ENCODE peak calls at places on chromosomes 12 and 14, in five cellular contexts. J is effector CD4-positive, alpha-beta T cell; F is T-helper 1 cell; T is epithelial cell of esophagus; N is left lobe of liver. M is an unnamed sample.

GRCh38 chr12:56838602-56839488 is 75.7 kb downstream of the HSD17B6 start:
- DNase-seq in F (no peak), T (no peak), N (no peak), J (no peak), M (no peak)

GRCh38 chr14:104820669-104821228 is 19.8 kb downstream of the ZBTB42 start:
- DNase-seq in F (no peak), T (peak; percentile 80), J (no peak), N (no peak), M (peak; percentile 85)

GRCh38 chr12:81329088-81329487 is 251.2 kb downstream of the ACSS3 start:
- DNase-seq in T (peak; percentile 71), J (no peak), N (no peak), F (no peak), M (no peak)

GRCh38 chr14:98957211-98958047 is 314.6 kb downstream of the BCL11B start:
- DNase-seq in T (peak; percentile 97), J (no peak), N (no peak), F (no peak), M (peak; percentile 79)

GRCh38 chr12:75913502-75914110 is 118.0 kb downstream of the PHLDA1 start:
- DNase-seq in T (no peak), F (no peak), J (no peak), N (no peak), M (no peak)

GRCh38 chr12:23221066-23221465 is 596.1 kb downstream of the ETNK1 start:
- DNase-seq in T (peak; percentile 44), J (no peak), F (no peak), N (no peak), M (no peak)

GRCh38 chr14:73344304-73344703 is 107.0 kb downstream of the PAPLN start:
- DNase-seq in N (no peak), F (no peak), T (no peak), J (no peak), M (no peak)

GRCh38 chr12:109796057-109796456 is 37.1 kb downstream of the TRPV4 start:
- DNase-seq in J (no peak), T (no peak), N (no peak), F (no peak), M (no peak)

GRCh38 chr14:59028476-59029202 is 159.8 kb upstream of the DAAM1 start:
- DNase-seq in J (no peak), N (peak; percentile 55), T (peak; percentile 71), F (peak; percentile 20), M (no peak)

GRCh38 chr12:2552000-2552399 is 242.8 kb upstream of the FKBP4 start:
- DNase-seq in N (no peak), T (no peak), J (no peak), F (no peak), M (no peak)

GRCh38 chr12:89695100-89695499 is 13.5 kb downstream of the ATP2B1 start:
- DNase-seq in F (no peak), N (no peak), T (peak; percentile 66), J (no peak), M (no peak)

GRCh38 chr12:104805186-104805585 is 152.9 kb downstream of the SLC41A2 start:
- DNase-seq in J (no peak), T (peak; percentile 56), F (no peak), N (no peak), M (no peak)

GRCh38 chr12:124565071-124565491 is 2.3 kb downstream of the NCOR2 start:
- DNase-seq in F (no peak), T (peak; percentile 36), N (no peak), J (no peak), M (no peak)

GRCh38 chr14:60349663-60350365 is 100.8 kb downstream of the PPM1A start:
- DNase-seq in T (peak; percentile 61), N (no peak), F (peak; percentile 29), J (peak; percentile 5), M (no peak)

M was measured in osteocyte.